ENCODE peak calls at places on chromosomes 4 and X, in seven cellular contexts. One of them, this sample, is unnamed.

GRCh38 chrX:153708415-153708814 is 15.8 kb downstream of the BCAP31 start:
- DNase-seq in activated CD8-positive, alpha-beta memory T cell treated with anti-CD3 and anti-CD28 coated beads for 48 hours: no peak
- DNase-seq in activated naive CD4-positive, alpha-beta T cell treated with anti-CD3 and anti-CD28 coated beads for 36 hours: peak
- DNase-seq in NB4: peak
- DNase-seq in glutamatergic neuron: peak
- DNase-seq in AG10803: peak
- DNase-seq in natural killer cell: no peak
- DNase-seq in this sample: peak

GRCh38 chr4:6663596-6664393 is 23.3 kb downstream of the MRFAP1 start:
- DNase-seq in activated CD8-positive, alpha-beta memory T cell treated with anti-CD3 and anti-CD28 coated beads for 48 hours: no peak
- DNase-seq in activated naive CD4-positive, alpha-beta T cell treated with anti-CD3 and anti-CD28 coated beads for 36 hours: no peak
- DNase-seq in NB4: no peak
- DNase-seq in glutamatergic neuron: no peak
- DNase-seq in AG10803: no peak
- DNase-seq in natural killer cell: no peak
- DNase-seq in this sample: no peak

GRCh38 chr4:1592179-1593037 is 91.7 kb downstream of the FAM53A start:
- DNase-seq in activated CD8-positive, alpha-beta memory T cell treated with anti-CD3 and anti-CD28 coated beads for 48 hours: no peak
- DNase-seq in activated naive CD4-positive, alpha-beta T cell treated with anti-CD3 and anti-CD28 coated beads for 36 hours: no peak
- DNase-seq in NB4: no peak
- DNase-seq in glutamatergic neuron: peak
- DNase-seq in AG10803: no peak
- DNase-seq in natural killer cell: no peak
- DNase-seq in this sample: peak

GRCh38 chrX:16023790-16024734 is 99.3 kb upstream of the GRPR start:
- DNase-seq in activated CD8-positive, alpha-beta memory T cell treated with anti-CD3 and anti-CD28 coated beads for 48 hours: no peak
- DNase-seq in activated naive CD4-positive, alpha-beta T cell treated with anti-CD3 and anti-CD28 coated beads for 36 hours: no peak
- DNase-seq in NB4: no peak
- DNase-seq in glutamatergic neuron: no peak
- DNase-seq in AG10803: peak
- DNase-seq in natural killer cell: no peak
- DNase-seq in this sample: no peak

GRCh38 chr4:15197005-15197404 is 194.7 kb downstream of the CPEB2 start:
- DNase-seq in activated CD8-positive, alpha-beta memory T cell treated with anti-CD3 and anti-CD28 coated beads for 48 hours: no peak
- DNase-seq in activated naive CD4-positive, alpha-beta T cell treated with anti-CD3 and anti-CD28 coated beads for 36 hours: no peak
- DNase-seq in NB4: peak
- DNase-seq in glutamatergic neuron: peak
- DNase-seq in AG10803: peak
- DNase-seq in natural killer cell: no peak
- DNase-seq in this sample: no peak

GRCh38 chrX:111779582-111779981 is 96.4 kb upstream of the TRPC5OS start:
- DNase-seq in activated CD8-positive, alpha-beta memory T cell treated with anti-CD3 and anti-CD28 coated beads for 48 hours: no peak
- DNase-seq in activated naive CD4-positive, alpha-beta T cell treated with anti-CD3 and anti-CD28 coated beads for 36 hours: no peak
- DNase-seq in NB4: peak
- DNase-seq in glutamatergic neuron: no peak
- DNase-seq in AG10803: no peak
- DNase-seq in natural killer cell: no peak
- DNase-seq in this sample: no peak

GRCh38 chr4:13966241-13967195 is 339.0 kb upstream of the BOD1L1 start:
- DNase-seq in activated CD8-positive, alpha-beta memory T cell treated with anti-CD3 and anti-CD28 coated beads for 48 hours: no peak
- DNase-seq in activated naive CD4-positive, alpha-beta T cell treated with anti-CD3 and anti-CD28 coated beads for 36 hours: no peak
- DNase-seq in NB4: no peak
- DNase-seq in glutamatergic neuron: peak
- DNase-seq in AG10803: peak
- DNase-seq in natural killer cell: no peak
- DNase-seq in this sample: no peak

GRCh38 chrX:95056901-95057300 is 1382.9 kb downstream of the FAM133A start:
- DNase-seq in activated CD8-positive, alpha-beta memory T cell treated with anti-CD3 and anti-CD28 coated beads for 48 hours: no peak
- DNase-seq in activated naive CD4-positive, alpha-beta T cell treated with anti-CD3 and anti-CD28 coated beads for 36 hours: no peak
- DNase-seq in NB4: no peak
- DNase-seq in glutamatergic neuron: no peak
- DNase-seq in AG10803: peak
- DNase-seq in natural killer cell: no peak
- DNase-seq in this sample: no peak

GRCh38 chr4:147570616-147571015 is 46.6 kb upstream of the TMEM184C start:
- DNase-seq in activated CD8-positive, alpha-beta memory T cell treated with anti-CD3 and anti-CD28 coated beads for 48 hours: no peak
- DNase-seq in activated naive CD4-positive, alpha-beta T cell treated with anti-CD3 and anti-CD28 coated beads for 36 hours: no peak
- DNase-seq in NB4: no peak
- DNase-seq in glutamatergic neuron: no peak
- DNase-seq in AG10803: peak
- DNase-seq in natural killer cell: no peak
- DNase-seq in this sample: no peak

GRCh38 chrX:13894888-13895564 is 78.1 kb upstream of the GPM6B start:
- DNase-seq in activated CD8-positive, alpha-beta memory T cell treated with anti-CD3 and anti-CD28 coated beads for 48 hours: no peak
- DNase-seq in activated naive CD4-positive, alpha-beta T cell treated with anti-CD3 and anti-CD28 coated beads for 36 hours: no peak
- DNase-seq in NB4: no peak
- DNase-seq in glutamatergic neuron: no peak
- DNase-seq in AG10803: peak
- DNase-seq in natural killer cell: no peak
- DNase-seq in this sample: no peak

GRCh38 chrX:8981742-8982141 is 52.2 kb downstream of the FAM9B start:
- DNase-seq in activated CD8-positive, alpha-beta memory T cell treated with anti-CD3 and anti-CD28 coated beads for 48 hours: no peak
- DNase-seq in activated naive CD4-positive, alpha-beta T cell treated with anti-CD3 and anti-CD28 coated beads for 36 hours: peak
- DNase-seq in NB4: no peak
- DNase-seq in glutamatergic neuron: no peak
- DNase-seq in AG10803: no peak
- DNase-seq in natural killer cell: no peak
- DNase-seq in this sample: no peak

GRCh38 chrX:47189906-47190305 is 3.7 kb upstream of the UBA1 start:
- DNase-seq in activated CD8-positive, alpha-beta memory T cell treated with anti-CD3 and anti-CD28 coated beads for 48 hours: no peak
- DNase-seq in activated naive CD4-positive, alpha-beta T cell treated with anti-CD3 and anti-CD28 coated beads for 36 hours: no peak
- DNase-seq in NB4: no peak
- DNase-seq in glutamatergic neuron: no peak
- DNase-seq in AG10803: no peak
- DNase-seq in natural killer cell: no peak
- DNase-seq in this sample: peak

GRCh38 chr4:153997506-153997905 is 208.6 kb upstream of the SFRP2 start:
- DNase-seq in activated CD8-positive, alpha-beta memory T cell treated with anti-CD3 and anti-CD28 coated beads for 48 hours: no peak
- DNase-seq in activated naive CD4-positive, alpha-beta T cell treated with anti-CD3 and anti-CD28 coated beads for 36 hours: no peak
- DNase-seq in NB4: no peak
- DNase-seq in glutamatergic neuron: no peak
- DNase-seq in AG10803: peak
- DNase-seq in natural killer cell: no peak
- DNase-seq in this sample: no peak

GRCh38 chr4:38030023-38030422 is 69.8 kb downstream of the PTTG2 start:
- DNase-seq in activated CD8-positive, alpha-beta memory T cell treated with anti-CD3 and anti-CD28 coated beads for 48 hours: no peak
- DNase-seq in activated naive CD4-positive, alpha-beta T cell treated with anti-CD3 and anti-CD28 coated beads for 36 hours: no peak
- DNase-seq in NB4: no peak
- DNase-seq in glutamatergic neuron: no peak
- DNase-seq in AG10803: peak
- DNase-seq in natural killer cell: no peak
- DNase-seq in this sample: no peak

GRCh38 chr4:138035781-138036258 is 206.3 kb downstream of the SLC7A11 start:
- DNase-seq in activated CD8-positive, alpha-beta memory T cell treated with anti-CD3 and anti-CD28 coated beads for 48 hours: no peak
- DNase-seq in activated naive CD4-positive, alpha-beta T cell treated with anti-CD3 and anti-CD28 coated beads for 36 hours: no peak
- DNase-seq in NB4: peak
- DNase-seq in glutamatergic neuron: no peak
- DNase-seq in AG10803: peak
- DNase-seq in natural killer cell: no peak
- DNase-seq in this sample: no peak

GRCh38 chr4:94500696-94501095 is 49.0 kb downstream of the PDLIM5 start:
- DNase-seq in activated CD8-positive, alpha-beta memory T cell treated with anti-CD3 and anti-CD28 coated beads for 48 hours: no peak
- DNase-seq in activated naive CD4-positive, alpha-beta T cell treated with anti-CD3 and anti-CD28 coated beads for 36 hours: no peak
- DNase-seq in NB4: no peak
- DNase-seq in glutamatergic neuron: no peak
- DNase-seq in AG10803: no peak
- DNase-seq in natural killer cell: no peak
- DNase-seq in this sample: no peak

GRCh38 chrX:155406429-155406828 is 24.5 kb downstream of the F8A2 start:
- DNase-seq in activated CD8-positive, alpha-beta memory T cell treated with anti-CD3 and anti-CD28 coated beads for 48 hours: no peak
- DNase-seq in activated naive CD4-positive, alpha-beta T cell treated with anti-CD3 and anti-CD28 coated beads for 36 hours: no peak
- DNase-seq in NB4: no peak
- DNase-seq in glutamatergic neuron: no peak
- DNase-seq in AG10803: no peak
- DNase-seq in natural killer cell: no peak
- DNase-seq in this sample: no peak

GRCh38 chr4:108533245-108533844 is 87.0 kb upstream of the RPL34 start:
- DNase-seq in activated CD8-positive, alpha-beta memory T cell treated with anti-CD3 and anti-CD28 coated beads for 48 hours: no peak
- DNase-seq in activated naive CD4-positive, alpha-beta T cell treated with anti-CD3 and anti-CD28 coated beads for 36 hours: no peak
- DNase-seq in NB4: no peak
- DNase-seq in glutamatergic neuron: no peak
- DNase-seq in AG10803: no peak
- DNase-seq in natural killer cell: no peak
- DNase-seq in this sample: no peak

GRCh38 chrX:73447311-73447794 is 500 bp downstream of the CDX4 start:
- DNase-seq in activated CD8-positive, alpha-beta memory T cell treated with anti-CD3 and anti-CD28 coated beads for 48 hours: no peak
- DNase-seq in activated naive CD4-positive, alpha-beta T cell treated with anti-CD3 and anti-CD28 coated beads for 36 hours: peak
- DNase-seq in NB4: no peak
- DNase-seq in glutamatergic neuron: peak
- DNase-seq in AG10803: no peak
- DNase-seq in natural killer cell: no peak
- DNase-seq in this sample: no peak

GRCh38 chrX:85992811-85993229 is 54.5 kb downstream of the CHM start:
- DNase-seq in activated CD8-positive, alpha-beta memory T cell treated with anti-CD3 and anti-CD28 coated beads for 48 hours: no peak
- DNase-seq in activated naive CD4-positive, alpha-beta T cell treated with anti-CD3 and anti-CD28 coated beads for 36 hours: no peak
- DNase-seq in NB4: peak
- DNase-seq in glutamatergic neuron: no peak
- DNase-seq in AG10803: peak
- DNase-seq in natural killer cell: no peak
- DNase-seq in this sample: no peak

GRCh38 chr4:143185253-143186107 is 763 bp downstream of the USP38 start:
- DNase-seq in activated CD8-positive, alpha-beta memory T cell treated with anti-CD3 and anti-CD28 coated beads for 48 hours: no peak
- DNase-seq in activated naive CD4-positive, alpha-beta T cell treated with anti-CD3 and anti-CD28 coated beads for 36 hours: no peak
- DNase-seq in NB4: peak
- DNase-seq in glutamatergic neuron: peak
- DNase-seq in AG10803: peak
- DNase-seq in natural killer cell: no peak
- DNase-seq in this sample: peak